ENCODE peak calls at places on chromosomes 12 and 14, in ten cellular contexts. L is hepatic stellate cell, X is HuH-7.5, Q is HFFc6, M is aorta, F is left colon, T is NCI-H1092 treated with DMSO at 0.1 percent for 48 hours, P is GM06990, O is frontal cortex, W is dermis blood vessel endothelial cell. Y is an unnamed sample.

GRCh38 chr12:70609739-70610491 is 27.3 kb downstream of the PTPRB start:
- DNase-seq in L (peak; percentile 32), X (peak; percentile 29), Q (no peak), M (peak; percentile 82), F (peak; percentile 80), T (no peak), P (peak; percentile 29), O (no peak), W (peak; percentile 89), Y (peak; percentile 66)

GRCh38 chr12:132937476-132937875 is 18.6 kb downstream of the ZNF605 start:
- DNase-seq in L (no peak), X (no peak), Q (no peak), M (no peak), F (no peak), T (no peak), P (no peak), O (no peak), W (no peak), Y (no peak)

GRCh38 chr12:115384391-115384790 is 700.4 kb upstream of the TBX3 start:
- DNase-seq in L (no peak), X (no peak), Q (no peak), M (no peak), F (no peak), T (no peak), P (no peak), O (no peak), W (no peak), Y (no peak)

GRCh38 chr12:19299765-19300164 is 139.5 kb upstream of the AEBP2 start:
- DNase-seq in L (no peak), X (no peak), Q (peak; percentile 4), M (no peak), F (no peak), T (no peak), P (no peak), O (no peak), W (no peak), Y (no peak)

GRCh38 chr12:132327351-132328171 is 1.8 kb downstream of the GALNT9 start:
- DNase-seq in L (peak; percentile 88), X (no peak), Q (peak; percentile 90), M (no peak), F (peak; percentile 33), T (no peak), P (no peak), O (peak; percentile 53), W (peak; percentile 86), Y (no peak)

GRCh38 chr12:52260351-52261210 is 13.9 kb upstream of the KRT86 start:
- DNase-seq in L (no peak), X (no peak), Q (no peak), M (peak; percentile 2), F (no peak), T (no peak), P (no peak), O (peak; percentile 60), W (no peak), Y (no peak)

GRCh38 chr14:83765200-83765599 is 1764.7 kb upstream of the FLRT2 start:
- DNase-seq in L (no peak), X (no peak), Q (no peak), M (no peak), F (no peak), T (no peak), P (no peak), O (no peak), W (no peak), Y (no peak)

GRCh38 chr14:76497550-76498484 is 121.9 kb downstream of the ESRRB start:
- DNase-seq in L (no peak), X (no peak), Q (no peak), M (peak; percentile 70), F (no peak), T (peak; percentile 12), P (no peak), O (no peak), W (no peak), Y (peak; percentile 52)

GRCh38 chr12:42129595-42130204 is 15.0 kb downstream of the GXYLT1 start:
- DNase-seq in L (peak; percentile 21), X (peak; percentile 16), Q (peak; percentile 74), M (no peak), F (no peak), T (peak; percentile 66), P (no peak), O (no peak), W (peak; percentile 88), Y (peak; percentile 87)

GRCh38 chr12:131092911-131093901 is 139.5 kb downstream of the ADGRD1 start:
- DNase-seq in L (no peak), X (no peak), Q (no peak), M (peak; percentile 66), F (peak; percentile 32), T (no peak), P (peak; percentile 50), O (no peak), W (no peak), Y (no peak)

GRCh38 chr14:105300542-105301102 is at the start of gene BRF1:
- DNase-seq in L (peak; percentile 95), X (peak; percentile 87), Q (peak; percentile 87), M (peak; percentile 98), F (peak; percentile 96), T (peak; percentile 93), P (peak; percentile 98), O (peak; percentile 89), W (peak; percentile 95), Y (no peak)

GRCh38 chr12:115623275-115623674 is 654.2 kb downstream of the MED13L start:
- DNase-seq in L (no peak), X (no peak), Q (no peak), M (no peak), F (no peak), T (no peak), P (no peak), O (no peak), W (no peak), Y (no peak)

GRCh38 chr14:104721704-104722431 is 2.2 kb upstream of the ADSS1 start:
- DNase-seq in L (peak; percentile 95), X (no peak), Q (no peak), M (peak; percentile 87), F (no peak), T (no peak), P (no peak), O (peak; percentile 36), W (no peak), Y (no peak)

GRCh38 chr12:112482734-112483133 is 64.0 kb downstream of the PTPN11 start:
- DNase-seq in L (no peak), X (no peak), Q (no peak), M (no peak), F (no peak), T (no peak), P (no peak), O (peak; percentile 45), W (no peak), Y (no peak)

GRCh38 chr14:93135399-93135798 is 19.7 kb upstream of the ITPK1 start:
- DNase-seq in L (peak; percentile 26), X (no peak), Q (no peak), M (no peak), F (no peak), T (no peak), P (no peak), O (no peak), W (no peak), Y (no peak)

GRCh38 chr12:27530157-27530922 is 6.3 kb downstream of the PPFIBP1 start:
- DNase-seq in L (no peak), X (no peak), Q (no peak), M (no peak), F (no peak), T (no peak), P (no peak), O (no peak), W (no peak), Y (no peak)

Y was measured in NCI-H1417.